ENCODE peak calls at places on chromosome 16, in ten cellular contexts. O is fibroblast of lung, W is choroid plexus epithelial cell, Y is LNCaP clone FGC, Q is tibial nerve, X is WTC11, D is neural crest cell, S is brain microvascular endothelial cell, T is spleen, R is RWPE1. C is an unnamed sample.

GRCh38 chr16:82845076-82845475 is 218.3 kb downstream of the CDH13 start:
- DNase-seq in W (no peak), S (no peak), Q (no peak), Y (no peak), X (no peak), R (no peak), T (no peak), O (no peak), D (no peak), C (no peak)

GRCh38 chr16:68229431-68230175 is 6.3 kb downstream of the ESRP2 start:
- DNase-seq in X (peak; percentile 61), Q (no peak), T (no peak), D (no peak), S (peak; percentile 35), O (peak; percentile 49), Y (no peak), R (peak; percentile 42), W (peak; percentile 72), C (peak; percentile 63)

GRCh38 chr16:78211200-78211599 is 111.7 kb downstream of the WWOX start:
- DNase-seq in W (no peak), Q (no peak), X (no peak), S (no peak), O (no peak), T (no peak), Y (no peak), R (no peak), D (no peak), C (no peak)

GRCh38 chr16:47503936-47504335 is 42.8 kb downstream of the PHKB start:
- DNase-seq in T (no peak), R (peak; percentile 49), W (peak; percentile 44), O (peak; percentile 55), Y (no peak), D (no peak), Q (no peak), S (peak; percentile 19), X (no peak), C (no peak)

GRCh38 chr16:66614161-66614802 is 9.8 kb downstream of the CMTM3 start:
- DNase-seq in T (peak; percentile 41), S (no peak), D (no peak), O (no peak), X (no peak), Y (no peak), R (no peak), W (peak; percentile 53), Q (no peak), C (no peak)

GRCh38 chr16:58461056-58461455 is 38.9 kb upstream of the NDRG4 start:
- DNase-seq in T (no peak), O (no peak), D (no peak), X (no peak), S (no peak), Y (no peak), R (peak; percentile 23), W (no peak), Q (no peak), C (no peak)

GRCh38 chr16:72989203-72989991 is 58.5 kb downstream of the ZFHX3 start:
- DNase-seq in Y (peak; percentile 77), X (no peak), D (no peak), S (peak; percentile 87), R (peak; percentile 92), Q (no peak), W (peak; percentile 91), O (peak; percentile 96), T (no peak), C (peak; percentile 74)

GRCh38 chr16:16877061-16877460 is 498.1 kb downstream of the NPIPA7 start:
- DNase-seq in O (no peak), Q (no peak), W (no peak), Y (no peak), R (no peak), S (no peak), D (no peak), X (no peak), T (no peak), C (no peak)

GRCh38 chr16:28924399-28924761 is 658 bp downstream of the RABEP2 start:
- DNase-seq in R (no peak), Y (no peak), T (peak; percentile 90), Q (no peak), X (no peak), S (no peak), D (no peak), O (no peak), W (no peak), C (no peak)

GRCh38 chr16:685967-686366 is 1.8 kb upstream of the JMJD8 start:
- DNase-seq in Q (no peak), T (peak; percentile 85), R (no peak), Y (no peak), D (peak; percentile 50), X (peak; percentile 70), W (peak; percentile 42), S (no peak), O (peak; percentile 26), C (no peak)

GRCh38 chr16:79298476-79299153 is 301.9 kb downstream of the MAF start:
- DNase-seq in O (no peak), W (no peak), D (peak; percentile 36), T (peak; percentile 81), R (no peak), X (no peak), Y (no peak), Q (no peak), S (no peak), C (no peak)

DNA sequence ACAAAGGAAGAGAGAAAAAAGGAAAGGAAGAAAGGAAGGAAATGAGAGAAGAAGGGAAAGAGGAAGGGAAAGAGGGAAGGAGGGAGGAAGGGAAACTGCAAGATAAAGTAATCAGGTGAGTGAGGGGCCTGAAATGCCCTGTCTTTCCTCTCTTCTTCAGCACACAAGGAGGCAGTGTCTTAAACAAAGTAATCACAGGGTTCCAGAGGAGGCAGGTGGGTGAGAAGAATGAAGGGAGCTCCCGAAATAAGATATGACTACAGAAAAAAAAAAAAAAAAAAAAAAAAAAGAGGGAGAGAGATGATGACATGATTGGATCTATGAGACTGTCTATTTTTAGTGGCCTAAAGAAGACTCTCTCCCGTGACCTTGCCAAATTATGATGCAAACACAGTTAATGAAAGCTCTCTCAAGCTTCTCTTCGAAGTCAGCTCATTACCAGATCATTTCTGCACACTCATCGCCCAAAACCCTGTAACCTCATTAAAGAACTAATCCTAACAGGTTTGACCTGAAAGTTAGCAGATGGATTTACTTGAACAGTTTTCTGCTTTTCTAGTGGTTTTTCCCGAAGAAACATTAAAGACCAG is 53.6 kb downstream of the CDH11 start:
- DNase-seq in R (no peak), Y (no peak), Q (no peak), O (peak; percentile 67), T (no peak), X (no peak), W (peak; percentile 82), S (peak; percentile 32), D (no peak), C (peak; percentile 31)
- TF ChIP-seq CTCF in R (no peak), Y (no peak), Q (no peak), O (no peak), T (no peak), X (no peak), W (peak; percentile 14), S (peak; percentile 4), D (no peak), C (no peak)

DNA sequence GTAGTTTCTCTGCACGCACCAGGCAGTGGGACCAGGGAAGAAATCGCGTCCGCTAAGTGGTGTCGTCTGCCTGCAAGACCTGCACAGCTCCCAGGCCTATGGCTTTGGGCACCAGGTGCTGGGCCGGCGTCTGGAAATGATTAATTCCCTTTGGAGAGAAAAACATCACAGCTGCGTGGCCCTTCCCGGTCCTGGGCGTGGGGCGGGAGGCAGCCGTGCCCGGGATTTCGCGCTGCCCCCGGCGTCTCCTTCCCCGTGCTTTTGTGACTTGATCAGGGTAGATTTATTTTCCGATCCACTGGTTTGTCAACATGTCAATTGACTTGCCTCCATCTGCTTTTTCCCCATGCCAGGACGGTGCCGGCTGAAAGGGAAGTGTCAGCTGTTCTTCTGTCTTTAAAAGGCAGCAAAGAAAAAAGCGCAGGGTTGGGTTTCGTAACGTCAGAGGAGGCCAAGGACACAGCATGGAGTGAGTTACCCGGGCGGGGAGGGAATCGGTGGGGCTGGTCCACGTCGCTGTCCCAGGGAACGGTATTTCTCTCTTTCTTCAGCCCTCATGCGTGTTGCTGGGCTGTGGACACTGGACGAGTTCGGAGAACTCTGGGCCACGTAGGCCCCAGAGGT is 188.2 kb upstream of the ZNF469 start:
- DNase-seq in X (no peak), O (peak; percentile 5), D (no peak), W (peak; percentile 63), Q (no peak), T (no peak), S (no peak), R (no peak), Y (no peak), C (peak; percentile 72)
- TF ChIP-seq CTCF in X (no peak), O (no peak), D (peak; percentile 29), W (no peak), Q (no peak), T (no peak), S (no peak), R (no peak), Y (no peak), C (no peak)

DNA sequence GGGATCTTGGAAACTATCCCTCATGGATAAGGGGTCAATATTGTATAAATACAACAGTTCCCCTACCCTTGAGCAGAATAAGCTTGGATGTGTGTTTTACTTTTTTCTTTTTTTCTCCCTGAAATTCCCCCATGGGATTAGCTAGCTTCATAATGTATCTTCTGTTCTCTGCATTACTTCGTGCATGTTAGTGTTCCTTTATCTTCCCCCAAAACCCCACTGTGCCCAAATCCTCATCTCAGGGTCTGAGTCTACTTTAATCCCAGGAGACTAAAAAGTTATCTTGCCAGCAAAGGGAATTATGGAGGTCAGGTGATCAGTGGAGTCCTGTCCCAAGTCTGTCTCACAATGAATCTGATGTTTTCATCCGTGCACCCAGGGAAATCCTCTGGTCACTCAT is 217.5 kb upstream of the CNTNAP4 start:
- DNase-seq in W (no peak), Y (no peak), Q (no peak), R (no peak), S (no peak), X (no peak), O (no peak), D (no peak), T (no peak), C (no peak)
- TF ChIP-seq CTCF in W (no peak), Y (no peak), Q (no peak), R (no peak), S (no peak), X (no peak), O (no peak), D (no peak), T (no peak), C (no peak)

GRCh38 chr16:13390986-13391305 is 489.5 kb downstream of the SHISA9 start:
- DNase-seq in X (no peak), Y (no peak), S (no peak), T (no peak), O (no peak), Q (no peak), W (no peak), D (no peak), R (no peak), C (no peak)

GRCh38 chr16:13391337-13391736 is 489.9 kb downstream of the SHISA9 start:
- DNase-seq in R (no peak), T (no peak), Q (no peak), O (no peak), D (no peak), S (no peak), W (no peak), Y (no peak), X (no peak), C (no peak)

GRCh38 chr16:13390093-13390985 is 488.9 kb downstream of the SHISA9 start:
- DNase-seq in Q (no peak), O (peak; percentile 4), T (no peak), Y (no peak), X (no peak), W (no peak), D (no peak), R (no peak), S (no peak), C (no peak)

GRCh38 chr16:13393816-13394215 is 492.4 kb downstream of the SHISA9 start:
- DNase-seq in T (no peak), X (no peak), R (no peak), D (no peak), W (no peak), S (no peak), Q (no peak), O (no peak), Y (no peak), C (no peak)

GRCh38 chr16:13392341-13392740 is 490.9 kb downstream of the SHISA9 start:
- DNase-seq in Q (no peak), O (no peak), W (no peak), Y (no peak), S (no peak), T (no peak), D (no peak), X (no peak), R (no peak), C (no peak)
- TF ChIP-seq CTCF in Q (no peak), O (no peak), W (no peak), Y (peak; percentile 12), S (no peak), T (no peak), D (no peak), X (no peak), R (no peak), C (no peak)

C was measured in gastrocnemius medialis.